ENCODE peak calls at places on chromosomes 2 and 18, in eight cellular contexts. One of them, this sample, is unnamed.

GRCh38 chr18:76524900-76525698 is 30.1 kb upstream of the ZNF516 start:
- DNase-seq in endodermal cell: no peak
- DNase-seq in endothelial cell: peak; percentile 56
- DNase-seq in fibroblast of mammary gland: peak; percentile 66
- DNase-seq in endothelial cell of umbilical vein: no peak
- DNase-seq in GM20000: no peak
- DNase-seq in body of pancreas: peak; percentile 60
- DNase-seq in OCI-LY7: no peak
- DNase-seq in this sample: no peak

GRCh38 chr2:9778012-9778411 is 65.3 kb upstream of the TAF1B start:
- DNase-seq in endodermal cell: peak; percentile 77
- DNase-seq in endothelial cell: peak; percentile 46
- DNase-seq in fibroblast of mammary gland: no peak
- DNase-seq in endothelial cell of umbilical vein: no peak
- DNase-seq in GM20000: no peak
- DNase-seq in body of pancreas: no peak
- DNase-seq in OCI-LY7: peak; percentile 28
- DNase-seq in this sample: no peak

GRCh38 chr18:41170346-41170745 is 784.7 kb upstream of the PIK3C3 start:
- DNase-seq in endodermal cell: no peak
- DNase-seq in endothelial cell: no peak
- DNase-seq in fibroblast of mammary gland: no peak
- DNase-seq in endothelial cell of umbilical vein: peak; percentile 60
- DNase-seq in GM20000: no peak
- DNase-seq in body of pancreas: no peak
- DNase-seq in OCI-LY7: no peak
- DNase-seq in this sample: no peak

GRCh38 chr2:197092431-197092830 is 165.9 kb upstream of the PGAP1 start:
- DNase-seq in endodermal cell: no peak
- DNase-seq in endothelial cell: no peak
- DNase-seq in fibroblast of mammary gland: peak; percentile 85
- DNase-seq in endothelial cell of umbilical vein: no peak
- DNase-seq in GM20000: no peak
- DNase-seq in body of pancreas: peak; percentile 23
- DNase-seq in OCI-LY7: no peak
- DNase-seq in this sample: no peak

GRCh38 chr2:73414651-73415050 is 29.0 kb downstream of the ALMS1 start:
- DNase-seq in endodermal cell: no peak
- DNase-seq in endothelial cell: no peak
- DNase-seq in fibroblast of mammary gland: peak; percentile 24
- DNase-seq in endothelial cell of umbilical vein: no peak
- DNase-seq in GM20000: no peak
- DNase-seq in body of pancreas: no peak
- DNase-seq in OCI-LY7: no peak
- DNase-seq in this sample: no peak

GRCh38 chr2:33108483-33109443 is 162.0 kb downstream of the LTBP1 start:
- DNase-seq in endodermal cell: no peak
- DNase-seq in endothelial cell: no peak
- DNase-seq in fibroblast of mammary gland: peak; percentile 56
- DNase-seq in endothelial cell of umbilical vein: peak; percentile 13
- DNase-seq in GM20000: no peak
- DNase-seq in body of pancreas: no peak
- DNase-seq in OCI-LY7: no peak
- DNase-seq in this sample: no peak

GRCh38 chr2:133755515-133756311 is 187.4 kb upstream of the NCKAP5 start:
- DNase-seq in endodermal cell: no peak
- DNase-seq in endothelial cell: no peak
- DNase-seq in fibroblast of mammary gland: peak; percentile 38
- DNase-seq in endothelial cell of umbilical vein: peak; percentile 94
- DNase-seq in GM20000: no peak
- DNase-seq in body of pancreas: no peak
- DNase-seq in OCI-LY7: no peak
- DNase-seq in this sample: peak; percentile 33

GRCh38 chr2:147665035-147665434 is 179.8 kb upstream of the ACVR2A start:
- DNase-seq in endodermal cell: no peak
- DNase-seq in endothelial cell: no peak
- DNase-seq in fibroblast of mammary gland: peak; percentile 33
- DNase-seq in endothelial cell of umbilical vein: no peak
- DNase-seq in GM20000: no peak
- DNase-seq in body of pancreas: no peak
- DNase-seq in OCI-LY7: no peak
- DNase-seq in this sample: no peak

GRCh38 chr2:75458201-75458600 is 102.5 kb downstream of the EVA1A start:
- DNase-seq in endodermal cell: no peak
- DNase-seq in endothelial cell: no peak
- DNase-seq in fibroblast of mammary gland: no peak
- DNase-seq in endothelial cell of umbilical vein: no peak
- DNase-seq in GM20000: no peak
- DNase-seq in body of pancreas: no peak
- DNase-seq in OCI-LY7: no peak
- DNase-seq in this sample: no peak

GRCh38 chr2:26076001-26076587 is 42.2 kb downstream of the RAB10 start:
- DNase-seq in endodermal cell: no peak
- DNase-seq in endothelial cell: no peak
- DNase-seq in fibroblast of mammary gland: no peak
- DNase-seq in endothelial cell of umbilical vein: no peak
- DNase-seq in GM20000: no peak
- DNase-seq in body of pancreas: no peak
- DNase-seq in OCI-LY7: no peak
- DNase-seq in this sample: no peak

GRCh38 chr2:65790676-65790935 is 358.2 kb upstream of the SPRED2 start:
- DNase-seq in endodermal cell: no peak
- DNase-seq in endothelial cell: no peak
- DNase-seq in fibroblast of mammary gland: no peak
- DNase-seq in endothelial cell of umbilical vein: no peak
- DNase-seq in GM20000: no peak
- DNase-seq in body of pancreas: no peak
- DNase-seq in OCI-LY7: no peak
- DNase-seq in this sample: no peak

GRCh38 chr18:58911766-58912165 is 47.1 kb downstream of the ZNF532 start:
- DNase-seq in endodermal cell: no peak
- DNase-seq in endothelial cell: no peak
- DNase-seq in fibroblast of mammary gland: peak; percentile 12
- DNase-seq in endothelial cell of umbilical vein: peak; percentile 62
- DNase-seq in GM20000: peak; percentile 41
- DNase-seq in body of pancreas: peak; percentile 27
- DNase-seq in OCI-LY7: no peak
- DNase-seq in this sample: peak; percentile 37

GRCh38 chr2:210363261-210363660 is 48.3 kb upstream of the MYL1 start:
- DNase-seq in endodermal cell: peak; percentile 57
- DNase-seq in endothelial cell: no peak
- DNase-seq in fibroblast of mammary gland: no peak
- DNase-seq in endothelial cell of umbilical vein: no peak
- DNase-seq in GM20000: no peak
- DNase-seq in body of pancreas: no peak
- DNase-seq in OCI-LY7: peak; percentile 5
- DNase-seq in this sample: no peak

GRCh38 chr2:241063587-241063986 is 38.5 kb downstream of the MTERF4 start:
- DNase-seq in endodermal cell: no peak
- DNase-seq in endothelial cell: peak; percentile 3
- DNase-seq in fibroblast of mammary gland: no peak
- DNase-seq in endothelial cell of umbilical vein: no peak
- DNase-seq in GM20000: peak; percentile 32
- DNase-seq in body of pancreas: peak; percentile 21
- DNase-seq in OCI-LY7: no peak
- DNase-seq in this sample: no peak
- TF ChIP-seq CTCF in endodermal cell: no peak
- TF ChIP-seq CTCF in endothelial cell: no peak
- TF ChIP-seq CTCF in fibroblast of mammary gland: no peak
- TF ChIP-seq CTCF in endothelial cell of umbilical vein: no peak
- TF ChIP-seq CTCF in GM20000: no peak
- TF ChIP-seq CTCF in body of pancreas: no peak
- TF ChIP-seq CTCF in OCI-LY7: no peak
- TF ChIP-seq CTCF in this sample: no peak

GRCh38 chr18:3420919-3421279 is 29.1 kb upstream of the TGIF1 start:
- DNase-seq in endodermal cell: no peak
- DNase-seq in endothelial cell: no peak
- DNase-seq in fibroblast of mammary gland: no peak
- DNase-seq in endothelial cell of umbilical vein: no peak
- DNase-seq in GM20000: no peak
- DNase-seq in body of pancreas: no peak
- DNase-seq in OCI-LY7: no peak
- DNase-seq in this sample: no peak

GRCh38 chr18:3425030-3425429 is 24.9 kb upstream of the TGIF1 start:
- DNase-seq in endodermal cell: no peak
- DNase-seq in endothelial cell: no peak
- DNase-seq in fibroblast of mammary gland: no peak
- DNase-seq in endothelial cell of umbilical vein: no peak
- DNase-seq in GM20000: no peak
- DNase-seq in body of pancreas: no peak
- DNase-seq in OCI-LY7: no peak
- DNase-seq in this sample: no peak

GRCh38 chr18:3425450-3425849 is 24.5 kb upstream of the TGIF1 start:
- DNase-seq in endodermal cell: no peak
- DNase-seq in endothelial cell: no peak
- DNase-seq in fibroblast of mammary gland: no peak
- DNase-seq in endothelial cell of umbilical vein: no peak
- DNase-seq in GM20000: no peak
- DNase-seq in body of pancreas: no peak
- DNase-seq in OCI-LY7: no peak
- DNase-seq in this sample: no peak

GRCh38 chr18:3424280-3424890 is 25.6 kb upstream of the TGIF1 start:
- DNase-seq in endodermal cell: no peak
- DNase-seq in endothelial cell: no peak
- DNase-seq in fibroblast of mammary gland: no peak
- DNase-seq in endothelial cell of umbilical vein: no peak
- DNase-seq in GM20000: no peak
- DNase-seq in body of pancreas: no peak
- DNase-seq in OCI-LY7: no peak
- DNase-seq in this sample: no peak

DNA sequence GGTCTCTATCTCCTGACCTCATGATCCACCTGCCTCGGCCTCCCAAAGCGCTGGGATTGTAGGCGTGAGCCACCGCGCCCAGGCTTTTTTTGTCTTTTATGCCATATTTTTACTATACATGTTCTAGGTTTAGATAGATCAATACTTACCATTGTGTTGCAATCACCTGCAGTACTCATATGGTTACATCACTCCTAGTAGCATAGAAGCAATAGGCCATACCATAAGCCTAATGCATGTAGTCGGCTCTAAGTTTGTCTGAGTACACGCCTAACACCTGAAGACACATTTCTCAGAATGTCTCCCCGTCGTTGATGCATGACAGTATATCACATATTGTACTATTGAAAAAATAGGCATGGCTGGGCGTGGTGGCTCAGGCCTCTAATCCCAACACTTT is 27.1 kb upstream of the TGIF1 start:
- DNase-seq in endodermal cell: no peak
- DNase-seq in endothelial cell: no peak
- DNase-seq in fibroblast of mammary gland: no peak
- DNase-seq in endothelial cell of umbilical vein: no peak
- DNase-seq in GM20000: no peak
- DNase-seq in body of pancreas: no peak
- DNase-seq in OCI-LY7: no peak
- DNase-seq in this sample: no peak
- TF ChIP-seq CTCF in endodermal cell: no peak
- TF ChIP-seq CTCF in endothelial cell: no peak
- TF ChIP-seq CTCF in fibroblast of mammary gland: no peak
- TF ChIP-seq CTCF in endothelial cell of umbilical vein: no peak
- TF ChIP-seq CTCF in GM20000: no peak
- TF ChIP-seq CTCF in body of pancreas: no peak
- TF ChIP-seq CTCF in OCI-LY7: no peak
- TF ChIP-seq CTCF in this sample: no peak

GRCh38 chr2:236168110-236169067 is at the start of gene GBX2:
- DNase-seq in endodermal cell: peak; percentile 97
- DNase-seq in endothelial cell: peak; percentile 77
- DNase-seq in fibroblast of mammary gland: peak; percentile 40
- DNase-seq in endothelial cell of umbilical vein: peak; percentile 92
- DNase-seq in GM20000: peak; percentile 40
- DNase-seq in body of pancreas: no peak
- DNase-seq in OCI-LY7: no peak
- DNase-seq in this sample: peak; percentile 29

GRCh38 chr2:236166781-236167296 is 1.3 kb downstream of the GBX2 start:
- DNase-seq in endodermal cell: peak; percentile 79
- DNase-seq in endothelial cell: no peak
- DNase-seq in fibroblast of mammary gland: no peak
- DNase-seq in endothelial cell of umbilical vein: peak; percentile 27
- DNase-seq in GM20000: peak; percentile 38
- DNase-seq in body of pancreas: no peak
- DNase-seq in OCI-LY7: no peak
- DNase-seq in this sample: no peak

GRCh38 chr2:236169151-236169721 is 1.1 kb upstream of the GBX2 start:
- DNase-seq in endodermal cell: peak; percentile 76
- DNase-seq in endothelial cell: no peak
- DNase-seq in fibroblast of mammary gland: no peak
- DNase-seq in endothelial cell of umbilical vein: peak; percentile 21
- DNase-seq in GM20000: peak; percentile 29
- DNase-seq in body of pancreas: no peak
- DNase-seq in OCI-LY7: no peak
- DNase-seq in this sample: no peak

GRCh38 chr2:236166157-236166780 is 1.9 kb downstream of the GBX2 start:
- DNase-seq in endodermal cell: peak; percentile 85
- DNase-seq in endothelial cell: no peak
- DNase-seq in fibroblast of mammary gland: no peak
- DNase-seq in endothelial cell of umbilical vein: no peak
- DNase-seq in GM20000: peak; percentile 39
- DNase-seq in body of pancreas: no peak
- DNase-seq in OCI-LY7: no peak
- DNase-seq in this sample: no peak

DNA sequence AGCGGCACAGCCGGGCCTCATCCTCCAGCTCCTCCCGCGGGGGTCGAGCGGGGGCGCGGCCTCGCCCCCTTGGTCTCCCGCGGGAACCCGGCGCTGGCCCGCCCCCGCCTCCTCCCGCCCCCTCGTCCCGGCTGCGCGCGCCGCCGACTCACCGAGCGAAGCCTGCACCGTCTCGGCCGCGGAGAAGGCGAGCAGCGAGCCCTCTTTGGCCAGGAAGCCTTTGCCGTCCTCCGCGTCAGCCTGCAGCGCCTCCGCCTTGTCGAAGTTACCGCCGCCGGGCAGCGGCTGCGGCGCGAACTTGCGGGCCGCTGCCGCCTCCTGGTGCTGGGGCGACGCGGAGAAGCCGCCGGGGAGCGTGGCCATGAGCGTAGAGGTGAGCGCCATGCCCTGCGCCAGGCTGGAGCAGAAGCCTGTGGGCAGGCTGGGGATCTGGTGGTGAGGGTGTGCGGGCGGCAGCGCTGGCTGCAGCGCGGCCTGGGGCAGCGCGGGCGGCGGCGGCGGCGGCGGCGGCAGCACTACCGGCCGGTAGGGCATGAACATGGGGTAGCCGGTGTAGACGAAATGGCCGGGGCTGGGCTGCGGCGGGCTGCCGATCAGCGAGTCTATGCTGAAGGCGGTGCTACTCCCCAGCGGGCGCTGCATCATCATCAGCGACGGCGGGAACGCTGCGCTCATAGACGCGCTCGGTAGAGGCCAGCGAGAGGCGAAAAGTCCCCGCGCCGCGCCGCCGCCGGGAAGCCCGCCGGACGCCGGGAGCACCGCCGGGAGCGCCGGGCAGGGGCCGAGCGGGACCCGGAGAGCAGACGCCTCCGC is 683 bp downstream of the GBX2 start:
- DNase-seq in endodermal cell: peak; percentile 83
- DNase-seq in endothelial cell: peak; percentile 53
- DNase-seq in fibroblast of mammary gland: peak; percentile 45
- DNase-seq in endothelial cell of umbilical vein: peak; percentile 74
- DNase-seq in GM20000: peak; percentile 49
- DNase-seq in body of pancreas: no peak
- DNase-seq in OCI-LY7: no peak
- DNase-seq in this sample: no peak
- TF ChIP-seq CTCF in endodermal cell: peak; percentile 54
- TF ChIP-seq CTCF in endothelial cell: no peak
- TF ChIP-seq CTCF in fibroblast of mammary gland: no peak
- TF ChIP-seq CTCF in endothelial cell of umbilical vein: peak; percentile 50
- TF ChIP-seq CTCF in GM20000: no peak
- TF ChIP-seq CTCF in body of pancreas: no peak
- TF ChIP-seq CTCF in OCI-LY7: no peak
- TF ChIP-seq CTCF in this sample: no peak

GRCh38 chr2:227510620-227510958 is 38.6 kb downstream of the AGFG1 start:
- DNase-seq in endodermal cell: no peak
- DNase-seq in endothelial cell: no peak
- DNase-seq in fibroblast of mammary gland: no peak
- DNase-seq in endothelial cell of umbilical vein: no peak
- DNase-seq in GM20000: no peak
- DNase-seq in body of pancreas: no peak
- DNase-seq in OCI-LY7: no peak
- DNase-seq in this sample: no peak
- TF ChIP-seq CTCF in endodermal cell: no peak
- TF ChIP-seq CTCF in endothelial cell: no peak
- TF ChIP-seq CTCF in fibroblast of mammary gland: no peak
- TF ChIP-seq CTCF in endothelial cell of umbilical vein: no peak
- TF ChIP-seq CTCF in GM20000: no peak
- TF ChIP-seq CTCF in body of pancreas: no peak
- TF ChIP-seq CTCF in OCI-LY7: no peak
- TF ChIP-seq CTCF in this sample: no peak